ENCODE peak calls at places on chromosome 1, in nine cellular contexts. E is tibial nerve; I is CD8-positive, alpha-beta memory T cell; R is stomach; Z is GM23248; J is right cardiac atrium; Y is psoas muscle; G is ovary; M is prostate gland. D is an unnamed sample. For H3K4me1, the result is how much of the 10 kb centered on the place peaks cover.

GRCh38 chr1:93171549-93172050 is 8.6 kb downstream of the TMED5 start:
- DNase-seq in R (no peak), I (no peak), Z (no peak), J (no peak), Y (no peak), E (no peak), M (no peak), G (no peak), D (peak)

GRCh38 chr1:215243275-215244054 is 160.9 kb downstream of the KCNK2 start:
- DNase-seq in G (no peak), R (no peak), M (no peak), E (no peak), J (no peak), Z (peak), I (no peak), Y (no peak), D (peak)

GRCh38 chr1:170805957-170806662 is 129.2 kb upstream of the MROH9 start:
- DNase-seq in Y (no peak), J (peak), Z (peak), M (no peak), R (no peak), G (no peak), I (no peak), E (no peak), D (peak)

GRCh38 chr1:162412002-162412401 is at the start of gene SH2D1B:
- DNase-seq in Z (peak), R (no peak), E (no peak), M (no peak), Y (no peak), J (no peak), G (no peak), I (no peak), D (peak)

GRCh38 chr1:64766385-64766784 is 21.5 kb downstream of the RAVER2 start:
- DNase-seq in G (no peak), Z (no peak), I (no peak), M (no peak), R (no peak), E (no peak), J (no peak), Y (no peak), D (no peak)

GRCh38 chr1:42259739-42260064 is 75.3 kb downstream of the FOXJ3 start:
- DNase-seq in Y (no peak), E (no peak), R (no peak), I (no peak), G (no peak), M (no peak), J (no peak), Z (peak), D (no peak)

GRCh38 chr1:218946147-218946546 is 227.5 kb upstream of the LYPLAL1 start:
- DNase-seq in Y (no peak), E (no peak), Z (no peak), G (no peak), M (no peak), J (no peak), I (no peak), R (no peak), D (no peak)

GRCh38 chr1:245650441-245650840 is 495.7 kb downstream of the KIF26B start:
- DNase-seq in R (no peak), M (no peak), G (no peak), I (no peak), Z (peak), J (no peak), Y (no peak), E (no peak), D (no peak)

GRCh38 chr1:156502749-156503671 is 2.4 kb upstream of the MEF2D start:
- DNase-seq in M (peak), J (peak), Y (peak), R (peak), G (peak), I (no peak), E (no peak), Z (peak), D (peak)

GRCh38 chr1:175126347-175126746 is 58.7 kb downstream of the TNN start:
- DNase-seq in Z (peak), R (no peak), J (no peak), M (no peak), E (no peak), I (no peak), Y (no peak), G (no peak), D (peak)

GRCh38 chr1:233094269-233094668 is 143.9 kb downstream of the NTPCR start:
- DNase-seq in E (no peak), G (no peak), J (no peak), R (no peak), I (no peak), Z (no peak), Y (no peak), M (no peak), D (no peak)

GRCh38 chr1:19762175-19762779 is 37.4 kb downstream of the TMCO4 start:
- DNase-seq in Y (no peak), M (peak), J (no peak), G (peak), E (no peak), Z (peak), R (peak), I (no peak), D (peak)

GRCh38 chr1:240719953-240720700 is 108.2 kb upstream of the GREM2 start:
- DNase-seq in J (no peak), Z (peak), E (no peak), M (no peak), R (no peak), G (no peak), Y (no peak), I (no peak), D (no peak)

GRCh38 chr1:160371346-160371631 is 4.4 kb downstream of the NHLH1 start:
- DNase-seq in E (no peak), Z (no peak), J (no peak), M (no peak), Y (no peak), R (no peak), I (no peak), G (no peak), D (no peak)

GRCh38 chr1:23664837-23665795 is 26.5 kb upstream of the RPL11 start:
- DNase-seq in E (no peak), M (no peak), J (no peak), G (no peak), Z (peak), I (no peak), R (no peak), Y (no peak), D (peak)

GRCh38 chr1:53401815-53402745 is 57.1 kb upstream of the DMRTB1 start:
- DNase-seq in Y (no peak), M (no peak), E (no peak), J (no peak), G (no peak), Z (no peak), I (no peak), R (no peak), D (no peak)

DNA sequence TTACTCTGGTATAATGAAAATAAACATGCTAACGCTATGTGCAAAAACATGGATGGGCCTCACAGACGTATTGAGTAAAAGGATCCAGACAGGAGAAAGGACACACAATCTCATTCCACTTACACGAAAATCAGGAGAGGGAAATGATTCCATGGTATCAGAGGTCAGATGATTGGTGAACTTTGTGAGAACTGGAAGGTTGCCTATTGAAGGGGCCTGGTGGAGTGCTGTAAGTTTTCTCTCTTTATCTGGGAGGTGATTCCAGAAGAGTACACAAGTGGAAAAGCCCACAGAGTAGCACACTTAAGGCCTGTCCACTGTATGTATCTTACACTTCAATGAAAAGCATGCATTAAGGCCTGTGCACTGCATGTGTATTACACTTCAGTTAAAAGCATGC is 9.6 kb downstream of the GSTM2 start:
- DNase-seq in G (no peak), M (no peak), E (no peak), J (no peak), I (no peak), R (no peak), Y (no peak), Z (no peak), D (no peak)
- H3K4me1 ChIP-seq in G (under half), M (under half), E (under half), J (under half), I (under half), R (under half), Y (under half), Z (under half), D (under half)

DNA sequence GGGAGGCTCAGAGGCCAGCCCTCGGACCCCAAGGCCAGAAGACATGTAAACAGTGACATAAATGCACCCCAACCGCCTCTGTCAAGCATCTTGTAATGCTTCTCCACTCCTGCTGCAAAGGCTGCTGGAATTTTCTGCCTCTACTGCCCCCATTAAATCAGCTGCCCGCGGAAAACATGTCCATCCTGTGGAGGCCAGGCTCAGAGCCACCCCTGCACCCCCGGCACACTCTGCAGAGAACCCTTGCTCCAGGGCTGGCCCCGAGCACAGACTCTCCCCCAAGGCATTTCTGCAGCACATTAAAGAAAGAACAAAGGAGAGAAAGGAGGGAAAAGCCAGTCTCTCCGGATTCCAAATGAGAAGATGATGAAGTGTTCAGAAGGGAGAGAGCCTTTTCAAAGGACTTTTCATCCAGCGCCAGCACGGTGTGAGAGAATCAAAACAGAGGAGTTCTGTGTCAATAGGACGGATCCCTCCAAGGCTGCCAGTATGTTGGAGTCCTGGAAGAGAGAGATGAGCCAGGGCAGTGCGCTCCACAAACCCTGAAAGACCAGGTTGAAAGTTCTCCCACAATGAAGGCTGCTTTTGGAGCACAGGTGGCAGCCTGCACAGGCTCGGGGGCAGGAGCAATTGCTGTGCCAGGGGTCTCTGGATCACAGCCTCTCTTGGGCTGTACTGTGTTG is 498.4 kb downstream of the NPHP4 start:
- DNase-seq in M (peak), R (no peak), G (no peak), J (no peak), I (no peak), Y (no peak), Z (no peak), E (peak), D (no peak)
- H3K4me1 ChIP-seq in M (under half), R (under half), G (under half), J (under half), I (under half), Y (under half), Z (under half), E (under half), D (under half)

GRCh38 chr1:112399456-112399855 is 3.4 kb downstream of the CTTNBP2NL start:
- DNase-seq in Z (no peak), Y (no peak), M (no peak), R (no peak), G (no peak), I (no peak), J (no peak), E (no peak), D (no peak)

GRCh38 chr1:112397051-112397471 is 1.0 kb downstream of the CTTNBP2NL start:
- DNase-seq in E (no peak), Y (no peak), Z (peak), J (no peak), I (no peak), R (no peak), G (no peak), M (no peak), D (no peak)

GRCh38 chr1:112406771-112407170 is 10.8 kb downstream of the CTTNBP2NL start:
- DNase-seq in G (no peak), Y (no peak), R (no peak), E (no peak), Z (no peak), M (no peak), J (no peak), I (no peak), D (no peak)

DNA sequence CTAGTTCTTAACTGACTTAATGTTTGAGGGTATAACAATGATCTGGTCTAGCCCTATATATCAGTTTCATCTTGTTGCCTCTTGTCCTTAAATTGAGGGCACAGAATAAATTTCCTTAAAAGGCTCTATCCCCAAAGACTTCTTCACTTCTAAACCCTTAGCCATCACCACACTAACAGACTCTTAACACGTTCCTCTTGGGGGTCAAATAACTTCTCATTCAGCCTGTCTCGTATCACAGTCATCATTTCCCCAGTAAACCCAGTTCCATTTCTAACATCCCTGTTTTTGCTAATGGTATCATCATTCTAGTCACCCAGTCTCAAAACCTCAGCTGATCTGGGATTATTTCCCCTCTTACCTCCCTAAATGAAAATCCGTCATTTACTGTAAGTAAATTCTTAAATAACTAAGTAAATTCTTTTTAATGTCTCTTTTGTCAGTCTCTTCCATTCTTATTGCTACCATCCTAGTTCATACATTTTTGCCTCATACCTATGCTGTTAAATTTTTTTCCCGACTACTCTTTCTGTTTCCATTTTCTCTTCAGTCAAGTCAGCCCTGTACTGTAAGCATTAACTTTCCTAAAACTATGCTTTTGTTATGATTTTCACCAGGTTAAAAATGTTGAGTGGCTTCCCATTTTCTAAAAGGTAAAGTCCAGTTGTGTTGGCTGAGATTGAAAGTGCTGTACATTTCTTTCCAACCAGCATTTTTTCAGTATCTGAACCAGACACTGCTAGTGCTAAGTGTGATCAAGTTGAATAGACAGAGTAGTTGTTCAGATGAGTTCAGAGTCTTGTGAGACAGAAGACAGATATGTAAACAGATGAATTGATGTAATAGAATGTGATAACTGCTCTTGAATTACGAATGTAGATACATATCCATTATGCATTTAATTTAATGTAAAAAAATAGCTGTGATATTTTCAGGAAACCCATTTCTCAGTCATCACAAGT is 6.9 kb downstream of the CTTNBP2NL start:
- DNase-seq in J (no peak), R (no peak), M (no peak), I (no peak), G (no peak), E (no peak), Y (no peak), Z (peak), D (peak)
- H3K4me1 ChIP-seq in J (under half), R (under half), M (under half), I (under half), G (under half), E (under half), Y (under half), Z (half or more), D (under half)

GRCh38 chr1:165257969-165258459 is 98.5 kb downstream of the LMX1A start:
- DNase-seq in R (peak), E (peak), J (peak), Y (peak), I (no peak), Z (peak), G (no peak), M (peak), D (peak)

GRCh38 chr1:165254376-165254775 is 102.1 kb downstream of the LMX1A start:
- DNase-seq in M (no peak), Z (no peak), G (no peak), J (no peak), R (no peak), Y (no peak), E (no peak), I (no peak), D (no peak)

GRCh38 chr1:165248969-165249571 is 107.4 kb downstream of the LMX1A start:
- DNase-seq in Z (no peak), J (no peak), M (no peak), I (no peak), E (no peak), R (no peak), G (no peak), Y (no peak), D (no peak)

GRCh38 chr1:165255226-165255625 is 101.3 kb downstream of the LMX1A start:
- DNase-seq in M (no peak), R (no peak), J (no peak), Y (no peak), G (no peak), Z (no peak), E (no peak), I (no peak), D (no peak)

DNA sequence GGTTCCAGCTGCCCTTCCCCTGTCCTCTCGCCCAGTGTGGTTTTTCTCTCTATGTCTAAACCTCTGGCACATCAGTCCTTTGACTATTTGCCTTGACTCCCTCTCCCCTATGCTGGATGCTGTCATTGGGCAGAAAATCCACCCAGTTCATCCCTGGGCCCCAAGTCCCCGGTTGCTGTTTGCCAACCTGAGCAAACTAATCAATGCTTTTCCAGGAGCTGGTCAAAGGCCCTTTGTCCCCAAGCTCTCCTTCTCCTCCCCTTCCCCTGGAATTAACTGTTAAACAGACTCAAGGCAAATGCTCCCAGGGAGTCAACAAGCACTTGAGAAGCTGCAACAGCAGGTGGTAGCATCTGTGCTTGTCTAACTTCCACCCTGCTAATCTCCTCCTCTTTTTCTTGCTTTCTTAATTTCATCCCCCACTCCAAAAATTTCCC is 102.7 kb downstream of the LMX1A start:
- DNase-seq in I (no peak), R (no peak), J (no peak), Y (no peak), G (no peak), Z (no peak), E (no peak), M (no peak), D (no peak)
- H3K4me1 ChIP-seq in I (under half), R (under half), J (under half), Y (under half), G (under half), Z (under half), E (under half), M (under half), D (under half)

DNA sequence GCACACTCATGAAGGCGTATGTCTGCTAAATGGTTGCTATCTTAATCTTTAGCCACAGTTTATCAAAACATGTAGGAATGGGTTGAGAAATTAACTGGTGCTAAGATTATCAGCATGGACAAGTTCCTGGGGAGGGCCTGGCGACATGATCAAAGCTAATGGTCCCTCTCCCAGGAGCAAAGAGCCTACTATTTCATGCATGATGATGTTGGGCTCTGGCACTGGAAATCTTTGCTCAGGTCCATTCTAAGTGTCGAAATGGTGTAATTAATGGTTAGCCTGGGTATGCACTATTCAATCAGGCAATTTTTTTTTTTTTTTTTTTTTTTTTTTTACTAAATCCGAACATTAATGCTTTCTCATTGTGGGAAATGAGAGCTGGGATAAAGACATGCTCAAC is 91.8 kb downstream of the SLC45A1 start:
- DNase-seq in Y (no peak), R (no peak), I (no peak), G (no peak), M (no peak), E (no peak), J (no peak), Z (no peak), D (no peak)
- H3K4me1 ChIP-seq in Y (half or more), R (half or more), I (half or more), G (under half), M (half or more), E (under half), J (under half), Z (half or more), D (half or more)

GRCh38 chr1:195475568-195475967 is 1132.7 kb downstream of the KCNT2 start:
- DNase-seq in E (no peak), M (no peak), Z (no peak), G (no peak), R (no peak), J (no peak), I (no peak), Y (no peak), D (no peak)
- H3K4me1 ChIP-seq in E (under half), M (under half), Z (under half), G (under half), R (under half), J (under half), I (under half), Y (under half), D (under half)

DNA sequence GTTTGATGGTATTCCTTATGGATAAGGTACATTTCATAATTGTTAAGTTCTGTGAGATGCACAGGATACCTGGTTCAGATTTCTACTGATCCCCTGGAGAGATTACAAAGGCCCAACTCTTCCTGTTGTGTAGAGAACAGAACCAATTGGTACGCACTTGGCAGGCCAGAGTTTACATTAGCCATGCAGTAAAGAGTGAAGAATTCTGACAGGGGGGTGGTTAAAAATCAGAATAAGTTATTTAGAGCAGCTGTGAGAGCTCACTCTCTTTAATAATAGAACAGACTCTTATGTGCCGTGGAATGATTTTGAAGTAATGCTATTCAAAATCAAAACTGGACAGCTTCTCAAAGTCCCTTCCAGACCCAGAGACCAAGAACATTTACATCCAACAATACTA is 4.2 kb downstream of the USP24 start:
- DNase-seq in R (no peak), E (no peak), Y (no peak), Z (no peak), M (peak), J (no peak), G (no peak), I (no peak), D (no peak)
- H3K4me1 ChIP-seq in R (half or more), E (under half), Y (half or more), Z (under half), M (under half), J (under half), G (under half), I (half or more), D (under half)

GRCh38 chr1:153921803-153922075 is 1.0 kb downstream of the GATAD2B start:
- DNase-seq in G (no peak), Z (no peak), M (peak), Y (no peak), R (no peak), I (no peak), J (no peak), E (no peak), D (peak)

GRCh38 chr1:153921080-153921802 is 1.5 kb downstream of the GATAD2B start:
- DNase-seq in Z (peak), E (no peak), M (no peak), G (no peak), R (no peak), J (no peak), I (no peak), Y (no peak), D (no peak)

GRCh38 chr1:153912349-153912748 is 10.4 kb downstream of the GATAD2B start:
- DNase-seq in J (no peak), I (no peak), Y (no peak), G (no peak), R (no peak), M (no peak), E (no peak), Z (no peak), D (no peak)

GRCh38 chr1:153919879-153920852 is 2.6 kb downstream of the GATAD2B start:
- DNase-seq in E (no peak), R (no peak), I (no peak), Z (peak), Y (no peak), J (no peak), M (no peak), G (no peak), D (peak)

GRCh38 chr1:153916297-153916696 is 6.5 kb downstream of the GATAD2B start:
- DNase-seq in J (no peak), I (no peak), R (no peak), Y (no peak), G (no peak), M (no peak), Z (no peak), E (no peak), D (no peak)
- H3K4me1 ChIP-seq in J (under half), I (under half), R (half or more), Y (under half), G (under half), M (under half), Z (under half), E (under half), D (under half)

D was measured in fibroblast of lung.